ENCODE peak calls at places on chromosomes 3 and 15, in five cellular contexts. G, T, X, O and Y are unnamed samples.

GRCh38 chr15:28914046-28914445 is 28.3 kb downstream of the APBA2 start:
- DNase-seq in O (no peak), X (no peak), T (no peak), G (no peak), Y (no peak)

GRCh38 chr15:25671132-25671531 is 192.0 kb downstream of the ATP10A start:
- DNase-seq in O (no peak), G (no peak), X (no peak), T (no peak), Y (no peak)

GRCh38 chr3:134608957-134609525 is 41.8 kb downstream of the KY start:
- DNase-seq in T (no peak), O (no peak), G (no peak), X (no peak), Y (no peak)

GRCh38 chr15:29134239-29134638 is 135.4 kb downstream of the NSMCE3 start:
- DNase-seq in X (no peak), T (no peak), G (no peak), O (no peak), Y (no peak)

GRCh38 chr15:88257311-88257901 is 867 bp upstream of the NTRK3 start:
- DNase-seq in T (no peak), G (no peak), O (no peak), X (no peak), Y (no peak)

GRCh38 chr3:155138677-155139076 is 58.6 kb downstream of the MME start:
- DNase-seq in T (no peak), X (no peak), O (no peak), G (no peak), Y (no peak)

GRCh38 chr3:134328147-134328591 is 46.1 kb downstream of the AMOTL2 start:
- DNase-seq in O (no peak), X (no peak), G (no peak), T (no peak), Y (no peak)

GRCh38 chr15:71899665-71900064 is 89.3 kb downstream of the NR2E3 start:
- DNase-seq in T (peak), G (no peak), X (no peak), O (no peak), Y (no peak)

GRCh38 chr3:10744098-10744465 is 71.9 kb upstream of the SLC6A11 start:
- DNase-seq in T (no peak), O (no peak), X (no peak), G (peak), Y (no peak)

GRCh38 chr3:57126244-57126643 is 38.9 kb downstream of the IL17RD start:
- DNase-seq in X (no peak), G (no peak), O (no peak), T (no peak), Y (no peak)

GRCh38 chr3:43919067-43919466 is 228.3 kb downstream of the ABHD5 start:
- DNase-seq in G (no peak), X (no peak), T (no peak), O (no peak), Y (no peak)

GRCh38 chr3:51243919-51244318 is 141.2 kb upstream of the MANF start:
- DNase-seq in T (no peak), O (no peak), X (no peak), G (no peak), Y (no peak)

GRCh38 chr3:135448520-135448919 is 517.0 kb upstream of the PPP2R3A start:
- DNase-seq in X (no peak), T (no peak), O (no peak), G (no peak), Y (no peak)

GRCh38 chr3:143668924-143669790 is 179.1 kb downstream of the SLC9A9 start:
- DNase-seq in T (no peak), G (no peak), O (no peak), X (peak), Y (no peak)

GRCh38 chr15:86079491-86080266 is at the start of gene AGBL1:
- DNase-seq in X (no peak), T (no peak), O (no peak), G (no peak), Y (no peak)

GRCh38 chr3:157594413-157594812 is 91.2 kb upstream of the VEPH1 start:
- DNase-seq in X (no peak), T (no peak), G (no peak), O (no peak), Y (no peak)

GRCh38 chr15:96505014-96505413 is 174.5 kb downstream of the NR2F2 start:
- DNase-seq in O (no peak), T (no peak), X (no peak), G (no peak), Y (no peak)

GRCh38 chr15:61421470-61421869 is 192.4 kb upstream of the RORA start:
- DNase-seq in G (no peak), X (no peak), T (no peak), O (no peak), Y (no peak)

GRCh38 chr15:71342658-71343057 is 227.4 kb downstream of the THSD4 start:
- DNase-seq in X (no peak), O (no peak), T (no peak), G (no peak), Y (no peak)

GRCh38 chr3:126441256-126441880 is 34.3 kb downstream of the ZXDC start:
- DNase-seq in G (no peak), O (no peak), T (no peak), X (no peak), Y (no peak)

GRCh38 chr3:87145553-87145952 is 81.6 kb upstream of the CHMP2B start:
- DNase-seq in X (peak), O (peak), G (no peak), T (no peak), Y (no peak)

GRCh38 chr15:39279331-39279730 is 301.5 kb upstream of the THBS1 start:
- DNase-seq in O (no peak), T (no peak), G (no peak), X (no peak), Y (no peak)

GRCh38 chr3:140910860-140911259 is 30.8 kb upstream of the SLC25A36 start:
- DNase-seq in T (no peak), X (no peak), O (no peak), G (no peak), Y (peak)

GRCh38 chr3:196163687-196164493 is 47.3 kb downstream of the ZDHHC19 start:
- DNase-seq in O (no peak), T (no peak), X (peak), G (no peak), Y (no peak)